ENCODE peak calls at places on chromosomes 7 and 10, in seven cellular contexts. V, M, K, Z, H, W and C are unnamed samples.

GRCh38 chr7:112708236-112708635 is 82.0 kb downstream of the TMEM168 start:
- DNase-seq in V (no peak), M (no peak), K (no peak), Z (no peak), H (peak), W (no peak), C (no peak)

GRCh38 chr10:24759706-24760105 is 36.0 kb upstream of the ARHGAP21 start:
- DNase-seq in V (no peak), M (no peak), K (no peak), Z (no peak), H (no peak), W (no peak), C (no peak)

GRCh38 chr10:8096931-8097330 is 42.4 kb downstream of the GATA3 start:
- DNase-seq in V (no peak), M (no peak), K (no peak), Z (no peak), H (no peak), W (no peak), C (no peak)

GRCh38 chr7:134254311-134254710 is 62.4 kb downstream of the SLC35B4 start:
- DNase-seq in V (peak), M (no peak), K (no peak), Z (no peak), H (peak), W (no peak), C (no peak)

GRCh38 chr7:26192485-26193087 is 8.0 kb downstream of the HNRNPA2B1 start:
- DNase-seq in V (no peak), M (no peak), K (no peak), Z (no peak), H (no peak), W (no peak), C (no peak)

GRCh38 chr7:44325181-44325671 is at the start of gene CAMK2B:
- DNase-seq in V (no peak), M (no peak), K (no peak), Z (no peak), H (peak), W (no peak), C (no peak)

GRCh38 chr10:110919971-110920881 is 822 bp downstream of the SHOC2 start:
- DNase-seq in V (peak), M (peak), K (peak), Z (no peak), H (peak), W (no peak), C (peak)

GRCh38 chr10:30456262-30456661 is 22.3 kb downstream of the MAP3K8 start:
- DNase-seq in V (no peak), M (no peak), K (no peak), Z (no peak), H (no peak), W (peak), C (no peak)

GRCh38 chr7:151954866-151955820 is 1.1 kb upstream of the GALNTL5 start:
- DNase-seq in V (no peak), M (peak), K (no peak), Z (no peak), H (no peak), W (no peak), C (no peak)

GRCh38 chr7:143444785-143445184 is 1.5 kb downstream of the TAS2R60 start:
- DNase-seq in V (no peak), M (no peak), K (no peak), Z (no peak), H (no peak), W (no peak), C (no peak)

GRCh38 chr10:97618733-97619132 is 14.6 kb downstream of the MORN4 start:
- DNase-seq in V (no peak), M (no peak), K (no peak), Z (no peak), H (no peak), W (no peak), C (no peak)

GRCh38 chr10:24299587-24300258 is 90.8 kb downstream of the KIAA1217 start:
- DNase-seq in V (no peak), M (no peak), K (no peak), Z (no peak), H (no peak), W (no peak), C (no peak)

GRCh38 chr7:151245360-151246160 is 2.9 kb downstream of the SMARCD3 start:
- DNase-seq in V (no peak), M (no peak), K (peak), Z (peak), H (peak), W (no peak), C (no peak)

GRCh38 chr7:6163402-6163801 is 109.0 kb downstream of the CYTH3 start:
- DNase-seq in V (no peak), M (peak), K (no peak), Z (no peak), H (no peak), W (no peak), C (no peak)